ENCODE peak calls at places on chromosomes 6 and 20, in five cellular contexts. B is AG04450; O is A549; J is AG04449; U is CD8-positive, alpha-beta T cell. X is an unnamed sample.
A peak's percentile ranks its signal among the peaks of the same experiment; 100 is the strongest.

GRCh38 chr6:7540595-7540994 is 876 bp upstream of the DSP start:
- DNase-seq in J (no peak), O (peak; percentile 67), U (no peak), B (no peak), X (peak; percentile 37)

GRCh38 chr20:19129976-19130612 is 82.3 kb upstream of the SLC24A3 start:
- DNase-seq in U (no peak), J (no peak), O (no peak), B (no peak), X (no peak)

GRCh38 chr6:47174502-47175023 is 132.4 kb upstream of the ADGRF1 start:
- DNase-seq in B (no peak), J (no peak), O (no peak), U (no peak), X (no peak)

GRCh38 chr20:12012241-12013222 is 94.8 kb downstream of the BTBD3 start:
- DNase-seq in O (peak; percentile 65), U (no peak), B (peak; percentile 11), J (no peak), X (no peak)

GRCh38 chr6:159819932-159820640 is 20.0 kb downstream of the PNLDC1 start:
- DNase-seq in B (no peak), O (no peak), J (no peak), U (peak; percentile 61), X (no peak)

GRCh38 chr6:167795874-167796667 is 30.6 kb upstream of the AFDN start:
- DNase-seq in B (no peak), O (no peak), J (no peak), U (no peak), X (peak; percentile 57)

GRCh38 chr6:148857817-148858390 is 111.1 kb downstream of the UST start:
- DNase-seq in U (no peak), O (no peak), J (peak; percentile 94), B (peak; percentile 91), X (no peak)

GRCh38 chr20:24676978-24677370 is 207.5 kb downstream of the SYNDIG1 start:
- DNase-seq in J (no peak), U (no peak), O (no peak), B (no peak), X (peak; percentile 3)

GRCh38 chr6:2842139-2842552 is 483 bp upstream of the SERPINB1 start:
- DNase-seq in U (no peak), O (no peak), B (no peak), J (no peak), X (no peak)

GRCh38 chr6:93624408-93624807 is 205.0 kb upstream of the EPHA7 start:
- DNase-seq in J (no peak), O (no peak), U (no peak), B (no peak), X (no peak)

GRCh38 chr6:145539831-145540230 is 195.5 kb downstream of the EPM2A start:
- DNase-seq in O (no peak), J (no peak), B (no peak), U (no peak), X (no peak)

GRCh38 chr6:19538086-19538485 is 299.1 kb upstream of the ID4 start:
- DNase-seq in B (no peak), U (no peak), O (no peak), J (no peak), X (peak; percentile 74)

GRCh38 chr20:50248104-50248631 is 57.5 kb downstream of the CEBPB start:
- DNase-seq in U (no peak), O (no peak), J (no peak), B (no peak), X (no peak)

GRCh38 chr6:36839819-36840379 is 655 bp upstream of the CPNE5 start:
- DNase-seq in U (no peak), B (no peak), O (peak; percentile 16), J (no peak), X (no peak)

GRCh38 chr20:34022843-34023234 is 29.1 kb downstream of the RALY start:
- DNase-seq in B (no peak), J (no peak), U (no peak), O (no peak), X (no peak)

GRCh38 chr6:25939593-25939992 is 9.1 kb upstream of the SLC17A2 start:
- DNase-seq in O (no peak), J (no peak), U (no peak), B (no peak), X (no peak)

GRCh38 chr20:37745553-37745952 is 51.7 kb downstream of the CTNNBL1 start:
- DNase-seq in B (no peak), J (no peak), O (no peak), U (no peak), X (no peak)

GRCh38 chr6:152484806-152485205 is 152.4 kb downstream of the SYNE1 start:
- DNase-seq in J (no peak), U (no peak), O (no peak), B (no peak), X (no peak)

GRCh38 chr6:34237316-34237721 is 646 bp downstream of the HMGA1 start:
- DNase-seq in O (no peak), U (no peak), J (no peak), B (no peak), X (no peak)

GRCh38 chr20:53080969-53081871 is 109.1 kb downstream of the TSHZ2 start:
- DNase-seq in O (peak; percentile 28), U (no peak), J (no peak), B (no peak), X (no peak)

GRCh38 chr6:27541212-27541931 is 68.5 kb upstream of the ZNF184 start:
- DNase-seq in J (no peak), O (peak; percentile 85), B (no peak), U (no peak), X (no peak)

GRCh38 chr6:43669050-43669921 is 18.3 kb downstream of the MRPS18A start:
- DNase-seq in J (no peak), O (no peak), B (no peak), U (no peak), X (peak; percentile 37)

GRCh38 chr20:24164360-24164759 is 175.8 kb upstream of the GGTLC1 start:
- DNase-seq in U (peak; percentile 64), B (no peak), O (peak; percentile 19), J (no peak), X (no peak)

GRCh38 chr6:5153186-5153585 is 68.0 kb downstream of the PPP1R3G start:
- DNase-seq in U (no peak), J (no peak), O (no peak), B (no peak), X (no peak)

GRCh38 chr20:17664025-17664638 is 17.9 kb downstream of the RRBP1 start:
- DNase-seq in J (no peak), U (no peak), B (no peak), O (no peak), X (no peak)

GRCh38 chr20:42138711-42139110 is 520.5 kb upstream of the CHD6 start:
- DNase-seq in B (no peak), O (no peak), U (no peak), J (no peak), X (no peak)

DNA sequence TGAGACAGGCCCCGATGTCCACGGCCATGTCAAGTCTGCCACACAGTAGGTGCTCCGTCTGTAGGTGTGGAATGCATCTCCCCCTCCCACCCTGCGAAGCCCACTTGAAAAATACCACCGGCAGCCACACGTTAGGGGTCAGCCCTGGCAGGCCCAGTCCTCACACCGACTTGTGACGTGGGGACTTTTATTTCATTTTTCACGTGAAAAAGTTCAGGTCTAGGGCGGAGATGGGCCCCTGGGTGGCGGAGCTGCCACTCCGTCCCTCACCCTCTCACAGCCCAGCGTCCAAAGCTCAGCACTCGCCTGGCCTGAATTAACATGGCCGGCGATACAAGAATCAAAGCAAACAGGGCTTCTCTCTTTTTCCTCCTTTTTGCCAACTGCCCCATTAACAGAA is 3.8 kb upstream of the TUBB1 start:
- DNase-seq in U (peak; percentile 21), O (no peak), J (no peak), B (no peak), X (no peak)
- H3K4me3 ChIP-seq in U (no peak overlapping the region), O (no peak overlapping the region), J (no peak overlapping the region), B (no peak overlapping the region), X (no peak overlapping the region)

GRCh38 chr6:16318953-16319720 is 80.8 kb downstream of the GMPR start:
- DNase-seq in U (no peak), J (no peak), B (no peak), O (no peak), X (no peak)
- H3K4me3 ChIP-seq in U (peak overlapping the region; percentile 33), J (no peak overlapping the region), B (no peak overlapping the region), O (no peak overlapping the region), X (no peak overlapping the region)

GRCh38 chr20:834151-834747 is 734 bp downstream of the FAM110A start:
- DNase-seq in U (no peak), J (no peak), O (no peak), B (no peak), X (no peak)

GRCh38 chr20:836188-836587 is 2.7 kb downstream of the FAM110A start:
- DNase-seq in O (no peak), U (no peak), B (no peak), J (no peak), X (no peak)

GRCh38 chr20:833450-834150 is at the start of gene FAM110A:
- DNase-seq in O (peak; percentile 94), U (peak; percentile 96), B (peak; percentile 81), J (peak; percentile 38), X (peak; percentile 96)

GRCh38 chr20:833121-833449 is 430 bp upstream of the FAM110A start:
- DNase-seq in U (no peak), O (no peak), B (no peak), J (no peak), X (no peak)

DNA sequence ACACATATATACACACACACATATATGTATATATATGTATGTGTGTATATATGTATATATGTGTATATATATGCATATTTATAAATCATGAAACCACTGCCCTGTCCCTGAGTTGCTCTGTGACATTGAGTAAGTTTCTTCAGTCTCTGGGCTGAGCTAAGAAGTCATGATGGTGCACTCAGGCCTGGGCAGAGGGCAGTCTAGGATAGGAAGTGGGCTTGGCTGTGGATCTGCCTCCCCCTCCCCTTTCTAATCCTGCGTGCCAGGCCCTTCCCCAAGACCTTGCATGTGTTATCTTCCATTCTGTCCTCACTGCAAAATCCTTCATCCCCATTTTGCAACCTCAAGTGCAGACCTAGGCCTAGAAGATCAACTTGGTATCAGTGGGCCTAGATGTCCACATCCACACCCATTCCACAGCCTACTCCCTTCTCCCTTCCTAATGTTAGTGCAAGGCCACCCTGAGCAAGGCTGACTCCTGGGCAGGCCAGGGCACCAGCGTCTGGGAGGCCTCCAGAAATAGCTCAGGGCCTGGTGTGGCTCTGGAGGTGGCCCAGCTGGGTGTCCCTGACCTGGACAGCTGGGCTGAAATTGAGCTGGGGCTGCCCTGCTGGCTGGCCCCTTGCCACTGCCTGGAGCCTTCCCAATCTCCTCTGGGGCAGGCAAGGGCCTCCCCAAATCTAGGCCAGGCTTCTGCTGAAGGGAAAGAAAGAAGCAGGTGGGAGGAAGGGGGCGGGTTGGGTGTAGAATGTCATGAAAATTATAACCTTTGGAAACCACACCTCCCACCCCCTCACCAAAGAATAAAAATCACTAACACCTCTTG is 1.9 kb downstream of the FAM110A start:
- DNase-seq in B (no peak), U (no peak), O (no peak), J (no peak), X (no peak)
- H3K4me3 ChIP-seq in B (no peak overlapping the region), U (no peak overlapping the region), O (no peak overlapping the region), J (no peak overlapping the region), X (no peak overlapping the region)

GRCh38 chr6:147507162-147508072 is 1.1 kb upstream of the SAMD5 start:
- DNase-seq in J (no peak), U (no peak), O (peak; percentile 12), B (no peak), X (no peak)

GRCh38 chr6:147504848-147505247 is 3.6 kb upstream of the SAMD5 start:
- DNase-seq in B (no peak), O (no peak), U (no peak), J (no peak), X (no peak)

GRCh38 chr6:147506704-147507114 is 1.8 kb upstream of the SAMD5 start:
- DNase-seq in B (no peak), J (no peak), O (peak; percentile 55), U (no peak), X (peak; percentile 52)

GRCh38 chr6:147508073-147508870 is at the start of gene SAMD5:
- DNase-seq in J (no peak), B (peak; percentile 16), O (peak; percentile 62), U (no peak), X (no peak)

GRCh38 chr6:147503587-147503986 is 4.9 kb upstream of the SAMD5 start:
- DNase-seq in B (no peak), O (no peak), J (no peak), U (no peak), X (no peak)
- H3K4me3 ChIP-seq in B (no peak overlapping the region), O (no peak overlapping the region), J (no peak overlapping the region), U (no peak overlapping the region), X (no peak overlapping the region)

X was measured in breast epithelium.